ENCODE peak calls at places on chromosomes 3 and 15, in nine cellular contexts. P is dorsolateral prefrontal cortex, Y is keratinocyte, I is WERI-Rb-1, K is thyroid gland, W is ovary, J is heart right ventricle, V is foreskin fibroblast, R is GM06990. D is an unnamed sample.

GRCh38 chr15:31024330-31024729 is 32.9 kb upstream of the MTMR10 start:
- DNase-seq in Y (peak; percentile 90), K (no peak), P (no peak), R (no peak), J (no peak), V (peak; percentile 91), W (no peak), I (no peak), D (peak; percentile 14)

GRCh38 chr3:19106307-19106706 is 42.0 kb upstream of the KCNH8 start:
- DNase-seq in I (no peak), Y (no peak), K (no peak), V (no peak), W (no peak), J (no peak), R (no peak), P (no peak), D (no peak)

GRCh38 chr3:177905173-177905894 is 630.9 kb upstream of the KCNMB2 start:
- DNase-seq in V (peak; percentile 56), P (no peak), R (no peak), I (no peak), Y (no peak), J (no peak), K (peak; percentile 28), W (no peak), D (no peak)

GRCh38 chr3:52892625-52893311 is 4.6 kb downstream of the STIMATE start:
- DNase-seq in R (peak; percentile 57), J (no peak), P (no peak), Y (no peak), W (no peak), I (no peak), K (no peak), V (peak; percentile 53), D (no peak)

GRCh38 chr3:38731522-38731921 is 82.0 kb upstream of the SCN5A start:
- DNase-seq in Y (no peak), J (no peak), W (no peak), P (no peak), V (peak; percentile 51), K (no peak), I (no peak), R (no peak), D (no peak)

GRCh38 chr3:154421067-154421466 is 8.9 kb downstream of the GPR149 start:
- DNase-seq in Y (no peak), J (no peak), I (no peak), P (no peak), W (no peak), K (no peak), V (peak; percentile 40), R (no peak), D (peak; percentile 68)

GRCh38 chr15:70289191-70289955 is 191.7 kb upstream of the TLE3 start:
- DNase-seq in W (no peak), J (no peak), K (peak; percentile 95), Y (no peak), I (no peak), V (peak; percentile 18), R (no peak), P (no peak), D (peak; percentile 8)

GRCh38 chr15:76235186-76235826 is 76.0 kb downstream of the ETFA start:
- DNase-seq in J (no peak), W (no peak), Y (no peak), I (peak; percentile 55), R (no peak), K (no peak), P (no peak), V (peak; percentile 53), D (peak; percentile 96)

GRCh38 chr15:31081568-31082250 is 19.8 kb downstream of the TRPM1 start:
- DNase-seq in J (no peak), P (no peak), R (no peak), V (no peak), W (no peak), K (no peak), Y (no peak), I (no peak), D (no peak)

GRCh38 chr3:1693145-1693544 is 405.5 kb upstream of the CNTN4 start:
- DNase-seq in P (no peak), J (no peak), R (no peak), K (no peak), V (no peak), W (no peak), Y (no peak), I (no peak), D (no peak)

GRCh38 chr15:31925541-31925940 is 104.8 kb upstream of the CHRNA7 start:
- DNase-seq in R (no peak), Y (no peak), W (no peak), K (no peak), J (no peak), P (no peak), V (no peak), I (no peak), D (no peak)

GRCh38 chr3:46713048-46713897 is 4.4 kb downstream of the PRSS50 start:
- DNase-seq in Y (no peak), V (no peak), K (no peak), I (no peak), J (peak; percentile 4), R (no peak), P (no peak), W (no peak), D (no peak)

GRCh38 chr3:61146010-61146569 is 105.2 kb downstream of the FHIT start:
- DNase-seq in J (no peak), Y (no peak), W (no peak), R (no peak), I (no peak), P (no peak), K (no peak), V (no peak), D (no peak)

GRCh38 chr15:41513282-41514227 is at the start of gene LTK:
- DNase-seq in I (peak; percentile 91), Y (no peak), K (no peak), V (peak; percentile 28), R (peak; percentile 45), J (no peak), W (no peak), P (no peak), D (peak; percentile 95)

GRCh38 chr3:31522152-31522551 is 10.6 kb upstream of the STT3B start:
- DNase-seq in Y (no peak), P (no peak), I (no peak), W (no peak), J (no peak), R (peak; percentile 21), K (no peak), V (no peak), D (no peak)

GRCh38 chr15:80242132-80242769 is 9.8 kb downstream of the CTXND1 start:
- DNase-seq in P (no peak), W (no peak), V (peak; percentile 26), I (peak; percentile 50), R (no peak), Y (peak; percentile 11), J (no peak), K (no peak), D (peak; percentile 74)

GRCh38 chr15:78757636-78757905 is 53.7 kb downstream of the ADAMTS7 start:
- DNase-seq in V (no peak), I (no peak), J (no peak), R (no peak), W (no peak), P (no peak), Y (no peak), K (no peak), D (no peak)

GRCh38 chr3:33063651-33064051 is 33.3 kb downstream of the GLB1 start:
- DNase-seq in K (no peak), I (no peak), J (no peak), R (no peak), Y (no peak), V (peak; percentile 87), P (no peak), W (no peak), D (no peak)

GRCh38 chr3:120160050-120160449 is 65.8 kb upstream of the GSK3B start:
- DNase-seq in J (peak; percentile 24), I (no peak), Y (no peak), W (no peak), R (no peak), P (no peak), V (peak; percentile 99), K (peak; percentile 45), D (no peak)

GRCh38 chr3:179526989-179527391 is 35.7 kb upstream of the ACTL6A start:
- DNase-seq in Y (no peak), P (no peak), K (peak; percentile 6), V (peak; percentile 76), J (peak; percentile 22), I (no peak), W (peak; percentile 34), R (no peak), D (peak; percentile 73)
- H3K4me3 ChIP-seq in Y (no peak overlapping the region), P (peak overlapping the region; percentile 16), K (no peak overlapping the region), V (no peak overlapping the region), J (peak overlapping the region; percentile 28), I (no peak overlapping the region), W (no peak overlapping the region), R (no peak overlapping the region), D (no peak overlapping the region)

DNA sequence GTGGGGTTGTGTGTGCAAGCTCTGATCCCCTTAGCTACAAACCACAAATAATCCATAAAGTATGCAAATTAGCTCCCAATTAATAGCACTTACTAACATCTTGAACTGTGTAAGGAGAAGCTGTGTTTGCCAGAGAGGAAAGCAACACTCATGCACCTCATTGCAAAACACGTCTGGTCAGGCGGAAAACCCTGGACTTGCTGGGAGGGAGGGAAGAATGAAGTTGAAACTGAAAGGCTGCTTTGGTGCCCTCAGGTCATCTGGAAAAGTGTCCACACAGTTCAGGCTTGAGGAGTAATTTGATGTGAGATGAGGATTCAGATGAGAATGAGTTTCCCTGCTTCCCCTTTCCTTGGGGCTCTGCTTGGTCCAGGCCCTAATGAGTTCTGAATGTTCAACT is 185.5 kb upstream of the ANKRD28 start:
- DNase-seq in P (no peak), V (peak; percentile 96), K (no peak), I (no peak), W (no peak), Y (peak; percentile 84), J (no peak), R (no peak), D (no peak)
- H3K4me3 ChIP-seq in P (peak overlapping the region; percentile 37), V (peak overlapping the region; percentile 29), K (no peak overlapping the region), I (no peak overlapping the region), W (no peak overlapping the region), Y (peak overlapping the region; percentile 26), J (no peak overlapping the region), R (no peak overlapping the region), D (no peak overlapping the region)

DNA sequence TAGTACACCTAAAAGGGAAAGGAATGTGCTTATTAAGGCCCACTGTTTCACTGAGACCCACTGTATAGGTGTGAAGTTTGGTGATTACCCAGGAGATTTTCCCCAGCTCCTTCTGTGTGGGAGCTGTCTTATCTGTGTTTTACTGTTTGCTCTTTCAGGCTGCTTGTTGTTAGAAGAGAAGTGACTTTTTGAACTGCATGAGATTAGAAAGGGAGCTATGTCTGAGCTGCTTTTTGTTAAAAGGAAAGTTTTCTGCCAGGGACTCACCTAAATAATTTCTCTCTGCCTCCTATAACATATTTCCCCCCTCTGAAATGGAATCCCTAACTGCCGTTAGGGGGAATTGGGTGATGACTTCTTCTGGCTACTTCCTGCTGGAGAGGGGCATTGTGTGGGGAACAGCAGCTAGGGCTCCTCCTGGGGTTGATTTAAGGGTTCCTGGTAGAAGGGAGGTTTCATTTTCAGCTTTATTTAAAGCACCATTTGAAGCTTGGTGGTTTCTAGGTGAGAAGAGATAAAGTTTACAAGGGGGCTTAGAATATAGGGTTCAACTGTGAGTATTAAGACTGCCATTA is 77.1 kb upstream of the ATP11B start:
- DNase-seq in V (no peak), W (no peak), R (no peak), Y (no peak), I (no peak), P (no peak), J (no peak), K (no peak), D (no peak)
- H3K4me3 ChIP-seq in V (no peak overlapping the region), W (no peak overlapping the region), R (peak overlapping the region; percentile 4), Y (no peak overlapping the region), I (no peak overlapping the region), P (no peak overlapping the region), J (no peak overlapping the region), K (no peak overlapping the region), D (no peak overlapping the region)

GRCh38 chr3:132659370-132660055 is at the start of gene ACAD11:
- DNase-seq in K (peak; percentile 84), V (peak; percentile 85), I (peak; percentile 72), R (peak; percentile 76), W (peak; percentile 79), P (peak; percentile 66), Y (no peak), J (peak; percentile 70), D (peak; percentile 78)
- H3K4me3 ChIP-seq in K (peak within 1 kb of the TSS; percentile 41), V (peak within 1 kb of the TSS; percentile 85), I (peak within 1 kb of the TSS; percentile 58), R (peak within 1 kb of the TSS; percentile 95), W (peak within 1 kb of the TSS; percentile 86), P (peak within 1 kb of the TSS; percentile 94), Y (peak within 1 kb of the TSS; percentile 99), J (peak within 1 kb of the TSS; percentile 92), D (peak within 1 kb of the TSS; percentile 82)